ENCODE peak calls at places on chromosomes 13 and 19, in four cellular contexts. T is endothelial cell, M is Calu3, I is heart left ventricle. B is an unnamed sample.
A peak's percentile ranks its signal among the peaks of the same experiment; 100 is the strongest.

GRCh38 chr13:50370303-50370950 is 355.2 kb downstream of the KCNRG start:
- DNase-seq in M (no peak), I (no peak), T (no peak), B (no peak)

GRCh38 chr13:110397445-110397844 is 90.4 kb downstream of the COL4A2 start:
- DNase-seq in I (no peak), T (no peak), M (peak; percentile 3), B (no peak)

GRCh38 chr13:43934273-43934672 is 54.6 kb downstream of the LACC1 start:
- DNase-seq in T (no peak), I (no peak), M (no peak), B (no peak)

GRCh38 chr19:33300016-33300981 is 2.0 kb downstream of the CEBPA start:
- DNase-seq in M (no peak), T (no peak), I (peak; percentile 25), B (no peak)

GRCh38 chr19:51200071-51200470 is 24.8 kb upstream of the CD33 start:
- DNase-seq in T (no peak), M (no peak), I (no peak), B (no peak)

GRCh38 chr19:49847731-49848696 is 2.9 kb upstream of the PTOV1 start:
- DNase-seq in M (peak; percentile 47), T (no peak), I (no peak), B (no peak)

GRCh38 chr19:1945899-1946298 is 4.9 kb downstream of the CSNK1G2 start:
- DNase-seq in I (peak; percentile 49), T (peak; percentile 72), M (no peak), B (peak; percentile 69)

GRCh38 chr13:108269601-108270328 is at the start of gene TNFSF13B:
- DNase-seq in I (peak; percentile 45), T (peak; percentile 12), M (peak; percentile 32), B (peak; percentile 30)

GRCh38 chr13:72666391-72666790 is 61.0 kb downstream of the MZT1 start:
- DNase-seq in M (no peak), I (no peak), T (no peak), B (no peak)

GRCh38 chr13:19581675-19582074 is 20.3 kb upstream of the TPTE2 start:
- DNase-seq in M (no peak), I (no peak), T (no peak), B (no peak)

GRCh38 chr13:97588993-97589392 is 155.0 kb downstream of the RAP2A start:
- DNase-seq in I (no peak), T (no peak), M (no peak), B (no peak)
- TF ChIP-seq CTCF in I (no peak), T (no peak), M (no peak), B (no peak)

GRCh38 chr13:29845440-29846056 is 4.9 kb downstream of the UBL3 start:
- DNase-seq in M (no peak), I (no peak), T (no peak), B (no peak)
- TF ChIP-seq CTCF in M (no peak), I (peak; percentile 23), T (no peak), B (no peak)

DNA sequence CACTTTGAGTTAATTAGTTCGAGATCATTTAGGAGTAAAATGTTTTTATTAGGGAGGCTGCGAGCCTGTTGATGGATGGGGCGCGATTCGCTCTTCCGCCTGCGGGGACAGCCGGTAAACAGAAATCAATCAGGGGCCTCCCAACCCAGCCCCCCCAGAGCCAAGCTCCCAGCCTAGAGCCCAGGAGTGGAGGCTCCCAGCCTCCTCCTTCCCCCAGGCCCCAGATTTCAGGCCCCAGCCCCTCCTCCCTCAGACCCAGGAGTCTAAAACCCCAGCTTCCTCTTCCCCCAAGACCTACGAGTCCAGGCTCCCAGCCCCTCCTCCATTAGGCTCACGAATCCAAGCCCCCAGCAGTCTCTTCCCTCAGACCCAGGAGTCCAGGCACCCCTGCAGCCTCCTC is 9.7 kb upstream of the ERFL start:
- DNase-seq in I (no peak), M (no peak), T (no peak), B (no peak)
- TF ChIP-seq CTCF in I (no peak), M (no peak), T (peak; percentile 43), B (peak; percentile 5)

DNA sequence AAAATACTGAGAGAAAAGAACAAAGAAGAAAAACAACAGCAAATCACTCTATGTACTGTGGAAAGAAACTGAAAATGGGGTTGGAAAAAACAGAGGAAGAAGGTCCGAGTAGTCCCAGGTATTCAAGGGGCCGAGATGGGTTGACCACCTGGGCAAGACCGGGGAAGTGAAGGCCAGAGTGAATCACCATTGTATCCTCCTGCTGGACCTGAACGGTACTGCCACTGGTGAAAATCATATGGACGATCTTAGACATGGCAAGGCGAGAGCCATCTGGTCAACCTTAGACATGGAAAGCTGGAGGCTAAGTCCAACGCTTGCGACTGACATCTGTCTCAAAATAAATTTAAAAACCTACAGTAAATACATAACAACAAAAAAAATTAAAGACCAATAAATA is 44.4 kb upstream of the ZNF91 start:
- DNase-seq in M (no peak), I (no peak), T (no peak), B (no peak)
- TF ChIP-seq CTCF in M (no peak), I (no peak), T (peak; percentile 56), B (no peak)

GRCh38 chr13:102400619-102401125 is 1.2 kb downstream of the FGF14 start:
- DNase-seq in T (peak; percentile 6), I (peak; percentile 28), M (no peak), B (peak; percentile 50)

GRCh38 chr13:102402292-102402691 is 444 bp upstream of the FGF14 start:
- DNase-seq in M (no peak), I (peak; percentile 29), T (peak; percentile 41), B (peak; percentile 53)

GRCh38 chr13:102401755-102402154 is at the start of gene FGF14:
- DNase-seq in M (no peak), I (no peak), T (no peak), B (no peak)

GRCh38 chr13:102401305-102401704 is 543 bp downstream of the FGF14 start:
- DNase-seq in M (no peak), T (no peak), I (no peak), B (no peak)

GRCh38 chr13:102399791-102400618 is 1.8 kb downstream of the FGF14 start:
- DNase-seq in I (peak; percentile 22), M (peak; percentile 4), T (peak; percentile 18), B (peak; percentile 62)
- TF ChIP-seq CTCF in I (no peak), M (no peak), T (no peak), B (no peak)

GRCh38 chr13:45728759-45729158 is 26.6 kb downstream of the CBY2 start:
- DNase-seq in M (no peak), T (peak; percentile 40), I (no peak), B (peak; percentile 12)
- TF ChIP-seq CTCF in M (no peak), T (peak; percentile 48), I (no peak), B (peak; percentile 41)

GRCh38 chr19:3302755-3303154 is 63.6 kb upstream of the NFIC start:
- DNase-seq in M (no peak), I (no peak), T (no peak), B (no peak)

GRCh38 chr19:3309724-3310123 is 56.7 kb upstream of the NFIC start:
- DNase-seq in I (no peak), T (no peak), M (no peak), B (no peak)

GRCh38 chr19:3310280-3310679 is 56.1 kb upstream of the NFIC start:
- DNase-seq in M (no peak), I (no peak), T (no peak), B (no peak)

GRCh38 chr19:3310711-3311110 is 55.7 kb upstream of the NFIC start:
- DNase-seq in T (no peak), I (no peak), M (no peak), B (no peak)

DNA sequence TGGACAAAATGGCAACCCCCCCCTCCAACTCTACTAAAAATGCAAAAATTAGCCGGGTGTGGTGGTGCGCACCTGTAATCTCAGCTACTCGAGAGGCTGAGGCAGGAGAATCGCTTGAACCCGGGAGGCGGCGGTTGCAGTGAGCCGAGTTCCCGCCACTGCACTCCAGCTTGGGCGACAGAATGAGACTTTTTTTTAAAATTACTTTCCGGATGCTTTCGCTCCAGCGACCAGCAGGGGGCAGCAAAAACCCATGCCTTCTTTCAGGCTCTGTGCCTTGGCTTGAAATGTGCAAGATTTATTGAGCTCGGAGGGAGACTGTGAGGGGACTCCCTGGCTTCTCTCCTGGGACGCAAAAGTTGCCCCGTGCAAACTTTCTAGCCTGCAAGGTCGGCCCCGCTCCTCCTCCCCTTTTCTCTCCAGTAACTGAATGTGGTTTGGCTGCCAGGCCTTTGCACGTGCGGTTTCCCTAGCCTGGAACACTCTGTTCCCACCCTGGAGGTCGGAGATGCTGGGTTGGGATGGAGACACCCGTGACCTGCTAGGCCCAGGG is 61.4 kb upstream of the NFIC start:
- DNase-seq in M (peak; percentile 74), I (peak; percentile 62), T (peak; percentile 78), B (peak; percentile 90)
- TF ChIP-seq CTCF in M (peak; percentile 67), I (peak; percentile 89), T (peak; percentile 99), B (peak; percentile 87)

GRCh38 chr13:66948910-66949309 is 281.2 kb downstream of the PCDH9 start:
- DNase-seq in M (no peak), T (no peak), I (no peak), B (no peak)

GRCh38 chr13:66940113-66940512 is 290.0 kb downstream of the PCDH9 start:
- DNase-seq in M (peak; percentile 0), I (no peak), T (no peak), B (no peak)

GRCh38 chr13:66943530-66943929 is 286.6 kb downstream of the PCDH9 start:
- DNase-seq in M (no peak), T (no peak), I (no peak), B (no peak)
- TF ChIP-seq CTCF in M (no peak), T (no peak), I (no peak), B (no peak)

DNA sequence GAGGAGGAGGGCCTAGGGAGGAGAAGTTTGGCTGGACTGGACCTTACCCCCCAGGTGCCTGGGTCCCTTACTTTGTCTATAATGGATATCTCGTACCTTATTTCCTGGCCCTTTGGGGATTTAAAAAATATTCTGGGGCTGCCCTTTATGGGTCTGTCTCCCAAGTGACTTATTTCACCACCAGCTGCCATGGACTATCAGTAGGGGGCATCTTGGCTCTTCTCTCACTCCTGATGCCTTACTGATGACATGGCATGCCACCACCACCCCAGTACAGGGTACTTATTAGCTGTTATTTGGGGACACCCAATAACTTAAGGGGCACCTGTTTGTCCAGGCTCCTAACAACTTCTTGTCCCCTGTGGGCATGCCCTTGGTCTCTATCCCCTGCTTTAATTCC is 38.0 kb downstream of the NFIX start:
- DNase-seq in T (no peak), I (no peak), M (no peak), B (no peak)
- TF ChIP-seq CTCF in T (no peak), I (no peak), M (no peak), B (no peak)

GRCh38 chr19:35140898-35141626 is 2.0 kb upstream of the FXYD7 start:
- DNase-seq in T (peak; percentile 93), I (peak; percentile 91), M (peak; percentile 97), B (peak; percentile 98)

GRCh38 chr19:35141627-35142401 is 1.2 kb upstream of the FXYD7 start:
- DNase-seq in I (no peak), M (no peak), T (no peak), B (no peak)

GRCh38 chr19:35140207-35140897 is 1.7 kb downstream of the FXYD1 start:
- DNase-seq in M (no peak), I (no peak), T (no peak), B (no peak)

GRCh38 chr19:35138305-35138799 is 272 bp upstream of the FXYD1 start:
- DNase-seq in T (no peak), I (peak; percentile 80), M (no peak), B (no peak)

DNA sequence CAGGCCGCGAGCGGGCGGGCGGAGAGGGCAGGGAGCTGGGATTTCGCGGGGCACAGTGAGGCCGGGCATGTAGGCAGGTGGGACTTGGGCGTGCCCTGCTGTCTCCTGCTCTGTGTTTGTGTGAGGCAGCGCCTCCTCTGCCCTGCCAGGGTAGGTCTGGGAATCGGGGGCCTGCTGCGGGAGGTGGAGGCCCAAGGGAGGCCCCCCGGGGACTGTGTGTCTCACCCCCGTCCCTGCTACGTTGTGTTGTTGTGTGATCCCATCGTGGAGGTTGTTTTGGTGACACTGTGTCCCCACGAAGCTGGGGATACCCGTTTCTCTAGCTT is 957 bp downstream of the FXYD1 start:
- DNase-seq in I (no peak), M (no peak), T (no peak), B (no peak)
- TF ChIP-seq CTCF in I (no peak), M (no peak), T (no peak), B (no peak)

B was measured in nephron progenitor cell.